ENCODE peak calls at places on chromosomes 4 and X, in six cellular contexts. G is activated gamma-delta T cell treated with anti-CD3 and anti-CD28 coated beads, Interleukin-2, amount 50 U/mL, for 16 hours; P is NCI-H1417; D is AML-193; Z is breast epithelium; R is caudate nucleus. E is an unnamed sample.

GRCh38 chrX:30892591-30892990 is 3.5 kb upstream of the TAB3 start:
- DNase-seq in P (no peak), G (no peak), Z (no peak), R (no peak), D (no peak), E (no peak)

GRCh38 chr4:113444386-113444785 is 317.2 kb downstream of the CAMK2D start:
- DNase-seq in D (no peak), R (no peak), G (no peak), Z (no peak), P (no peak), E (no peak)

GRCh38 chr4:89259435-89260028 is 48.1 kb downstream of the GPRIN3 start:
- DNase-seq in R (peak), G (no peak), D (no peak), P (no peak), Z (no peak), E (no peak)

GRCh38 chr4:146212781-146213180 is 1.6 kb upstream of the REELD1 start:
- DNase-seq in D (no peak), G (no peak), P (no peak), R (no peak), Z (no peak), E (no peak)

GRCh38 chrX:107537815-107538214 is 88.4 kb downstream of the FRMPD3 start:
- DNase-seq in P (peak), D (peak), R (no peak), G (no peak), Z (no peak), E (no peak)

GRCh38 chr4:159398236-159398638 is 295.4 kb downstream of the RAPGEF2 start:
- DNase-seq in R (no peak), P (no peak), Z (no peak), D (no peak), G (no peak), E (no peak)

GRCh38 chrX:132615396-132616131 is 126.7 kb upstream of the MBNL3 start:
- DNase-seq in D (peak), R (no peak), P (peak), Z (no peak), G (peak), E (peak)

GRCh38 chr4:23857353-23857752 is 32.5 kb downstream of the PPARGC1A start:
- DNase-seq in G (no peak), P (no peak), D (no peak), R (no peak), Z (no peak), E (no peak)

GRCh38 chr4:186651624-186652023 is 72.0 kb downstream of the FAT1 start:
- DNase-seq in P (no peak), D (no peak), Z (peak), G (no peak), R (peak), E (no peak)

GRCh38 chrX:37755073-37755472 is 24.8 kb upstream of the CYBB start:
- DNase-seq in D (peak), R (no peak), P (no peak), Z (no peak), G (no peak), E (no peak)

GRCh38 chr4:80387390-80388283 is 52.1 kb downstream of the CFAP299 start:
- DNase-seq in P (no peak), G (no peak), D (no peak), R (no peak), Z (no peak), E (no peak)

GRCh38 chr4:103150677-103151076 is 47.5 kb downstream of the CENPE start:
- DNase-seq in Z (no peak), P (no peak), R (no peak), D (no peak), G (no peak), E (no peak)

GRCh38 chr4:134780244-134780643 is 578.7 kb upstream of the PABPC4L start:
- DNase-seq in G (no peak), R (no peak), Z (no peak), P (no peak), D (no peak), E (no peak)

GRCh38 chrX:50635162-50635561 is 164.5 kb upstream of the DGKK start:
- DNase-seq in R (no peak), Z (no peak), D (no peak), G (no peak), P (no peak), E (no peak)

GRCh38 chr4:140721088-140721421 is 35.1 kb downstream of the TBC1D9 start:
- DNase-seq in D (no peak), R (no peak), P (no peak), G (no peak), Z (no peak), E (no peak)

GRCh38 chr4:24979554-24979953 is 51.2 kb downstream of the LGI2 start:
- DNase-seq in G (no peak), R (no peak), D (peak), P (no peak), Z (no peak), E (no peak)

GRCh38 chr4:87122252-87122651 is 98.2 kb downstream of the KLHL8 start:
- DNase-seq in Z (no peak), G (no peak), D (no peak), P (no peak), R (no peak), E (no peak)

GRCh38 chr4:53777244-53777984 is 186.1 kb upstream of the LNX1 start:
- DNase-seq in G (no peak), Z (no peak), D (no peak), R (no peak), P (no peak), E (no peak)

GRCh38 chrX:103818844-103819243 is 13.2 kb downstream of the RAB9B start:
- DNase-seq in R (no peak), Z (no peak), G (no peak), P (no peak), D (no peak), E (no peak)

GRCh38 chr4:54961357-54961975 is 163.9 kb downstream of the KDR start:
- DNase-seq in P (peak), R (no peak), G (no peak), Z (no peak), D (no peak), E (no peak)

GRCh38 chrX:32408389-32408788 is 803.0 kb downstream of the DMD start:
- DNase-seq in G (no peak), Z (no peak), R (no peak), P (no peak), D (no peak), E (no peak)

GRCh38 chr4:51851090-51851936 is 8.4 kb downstream of the DCUN1D4 start:
- DNase-seq in R (no peak), P (no peak), Z (no peak), G (no peak), D (no peak), E (no peak)

E was measured in activated T-helper 9 cell treated with anti-CD3 and anti-CD28 coated beads, Interleukin-2, amount 50 U/mL, for 16 hours.